ENCODE peak calls at places on chromosomes 5 and 9, in four cellular contexts. R is A549, N is HCT116, S is K562. Q is an unnamed sample.

GRCh38 chr5:68215888-68216736 is 556 bp downstream of the PIK3R1 start:
- DNase-seq in R (peak; percentile 34), S (peak; percentile 62), N (no peak), Q (peak; percentile 82)

GRCh38 chr9:119544492-119544891 is 175.3 kb upstream of the BRINP1 start:
- DNase-seq in S (no peak), R (no peak), N (no peak), Q (no peak)

GRCh38 chr5:72649449-72649848 is 142.2 kb upstream of the ZNF366 start:
- DNase-seq in S (peak; percentile 22), R (no peak), N (no peak), Q (no peak)

GRCh38 chr5:69105996-69106906 is 12.4 kb downstream of the SLC30A5 start:
- DNase-seq in S (no peak), R (no peak), N (no peak), Q (peak; percentile 16)

GRCh38 chr9:137968235-137968634 is 90.7 kb downstream of the CACNA1B start:
- DNase-seq in R (peak; percentile 29), N (no peak), S (peak; percentile 40), Q (peak; percentile 39)

GRCh38 chr9:133492061-133493021 is 13.4 kb upstream of the SLC2A6 start:
- DNase-seq in R (no peak), S (no peak), N (no peak), Q (peak; percentile 67)

GRCh38 chr9:135960328-135961276 is 571 bp downstream of the UBAC1 start:
- DNase-seq in N (no peak), S (peak; percentile 65), R (peak; percentile 52), Q (peak; percentile 80)

GRCh38 chr5:174725991-174726601 is 1.7 kb downstream of the MSX2 start:
- DNase-seq in S (no peak), R (no peak), N (no peak), Q (no peak)

GRCh38 chr9:112755675-112756074 is 5.1 kb downstream of the SNX30 start:
- DNase-seq in R (no peak), S (no peak), N (no peak), Q (no peak)

GRCh38 chr5:143796110-143796509 is 15.9 kb upstream of the HMHB1 start:
- DNase-seq in R (no peak), N (no peak), S (no peak), Q (no peak)

GRCh38 chr9:129697956-129698757 is 32.7 kb downstream of the PRRX2 start:
- DNase-seq in R (no peak), S (no peak), N (no peak), Q (peak; percentile 67)

GRCh38 chr5:51661646-51662265 is 278.5 kb downstream of the ISL1 start:
- DNase-seq in N (no peak), R (no peak), S (no peak), Q (peak; percentile 8)

GRCh38 chr9:23717505-23717904 is 108.5 kb downstream of the ELAVL2 start:
- DNase-seq in S (no peak), R (no peak), N (no peak), Q (no peak)

GRCh38 chr5:142826741-142827492 is 56.7 kb downstream of the ARHGAP26 start:
- DNase-seq in N (peak; percentile 87), R (no peak), S (no peak), Q (no peak)

GRCh38 chr9:849431-849830 is 7.9 kb downstream of the DMRT1 start:
- DNase-seq in R (no peak), N (no peak), S (no peak), Q (no peak)

GRCh38 chr9:35606138-35606504 is 1.1 kb downstream of the TESK1 start:
- DNase-seq in R (peak; percentile 23), N (no peak), S (peak; percentile 17), Q (peak; percentile 59)

GRCh38 chr9:107161338-107161737 is 121.7 kb upstream of the RAD23B start:
- DNase-seq in R (no peak), S (no peak), N (no peak), Q (no peak)

GRCh38 chr5:72290356-72291133 is 29.5 kb downstream of the MRPS27 start:
- DNase-seq in R (no peak), S (no peak), N (no peak), Q (no peak)

GRCh38 chr5:67206381-67207328 is 10.1 kb upstream of the CD180 start:
- DNase-seq in N (peak; percentile 82), R (peak; percentile 63), S (peak; percentile 55), Q (no peak)

GRCh38 chr9:35071814-35072460 is 488 bp downstream of the VCP start:
- DNase-seq in N (peak; percentile 62), S (peak; percentile 81), R (peak; percentile 77), Q (peak; percentile 92)

GRCh38 chr5:90529234-90529938 is at the start of gene LYSMD3:
- DNase-seq in R (peak; percentile 89), S (peak; percentile 99), N (peak; percentile 92), Q (peak; percentile 99)
- TF ChIP-seq REST in R (no peak), S (peak; percentile 58), N (no peak), Q (peak; percentile 44)

GRCh38 chr5:124133406-124133805 is 613.0 kb downstream of the ZNF608 start:
- DNase-seq in R (no peak), N (no peak), S (no peak), Q (no peak)
- TF ChIP-seq REST in R (no peak), N (no peak), S (no peak), Q (no peak)

GRCh38 chr5:159097461-159098284 is 2.0 kb downstream of the EBF1 start:
- DNase-seq in R (no peak), S (no peak), N (no peak), Q (peak; percentile 46)
- TF ChIP-seq REST in R (no peak), S (no peak), N (no peak), Q (no peak)

DNA sequence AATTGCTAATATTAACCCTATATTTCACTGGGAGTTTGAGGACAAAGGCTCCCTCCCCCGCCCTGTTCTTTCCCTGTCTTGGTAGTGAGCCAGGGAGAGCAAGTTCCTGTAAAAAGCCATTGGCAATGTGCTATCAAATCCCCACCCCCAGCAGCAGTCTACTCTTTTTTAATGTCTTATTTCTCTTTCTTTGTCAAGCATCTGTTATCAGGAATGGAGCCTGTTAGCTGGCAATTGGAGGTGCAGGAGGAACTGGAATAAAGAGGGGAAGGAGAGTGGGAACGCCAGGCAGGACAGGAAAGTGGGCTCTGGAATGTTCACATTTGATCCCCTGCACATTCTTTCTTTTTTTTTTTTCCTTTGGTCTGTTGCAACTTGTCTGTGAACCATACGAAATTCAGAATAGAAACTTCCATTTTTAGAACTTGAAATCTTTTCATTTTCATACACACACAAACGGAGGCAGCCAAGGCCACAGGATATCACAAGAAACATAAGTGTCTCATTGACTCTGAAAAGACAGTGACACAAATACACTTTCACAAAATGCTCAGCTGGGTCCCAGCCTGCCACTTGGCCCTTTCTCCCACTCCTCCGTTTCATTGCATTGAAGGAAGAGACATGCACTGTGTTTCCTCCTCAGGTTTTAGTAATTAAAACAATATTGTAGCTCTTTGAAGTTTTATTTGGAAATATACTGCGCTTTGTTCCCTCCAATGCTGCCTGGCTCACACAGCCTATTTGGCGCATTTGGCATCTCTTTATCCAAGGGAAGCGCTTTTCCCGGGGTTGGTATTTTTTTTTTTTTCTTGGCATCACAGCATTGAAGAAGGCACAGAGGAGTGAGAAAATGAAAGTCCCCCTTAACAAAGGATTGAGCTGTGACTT is 665.0 kb upstream of the ZNF608 start:
- DNase-seq in R (no peak), N (no peak), S (no peak), Q (no peak)
- TF ChIP-seq REST in R (no peak), N (no peak), S (no peak), Q (no peak)